ENCODE peak calls at places on chromosomes 11 and 22, in nine cellular contexts. Q, K, J, W, R, H, U, G and D are unnamed samples.

GRCh38 chr22:20983081-20983745 is 1.1 kb downstream of the LZTR1 start:
- DNase-seq in U (no peak), H (no peak), K (peak), G (no peak), Q (no peak), J (no peak), R (no peak), W (no peak), D (no peak)

GRCh38 chr11:122205036-122205435 is 89.0 kb upstream of the BLID start:
- DNase-seq in J (no peak), U (no peak), W (no peak), H (no peak), G (no peak), R (no peak), K (peak), Q (peak), D (no peak)

GRCh38 chr11:60265373-60266214 is 14.9 kb upstream of the MS4A4A start:
- DNase-seq in W (no peak), Q (peak), K (peak), U (no peak), J (no peak), R (no peak), G (peak), H (no peak), D (peak)

GRCh38 chr11:128424271-128424709 is 163.1 kb downstream of the ETS1 start:
- DNase-seq in Q (peak), J (peak), K (peak), H (peak), R (no peak), U (no peak), G (peak), W (no peak), D (peak)

GRCh38 chr11:8167796-8168195 is 1.0 kb downstream of the RIC3 start:
- DNase-seq in G (no peak), H (no peak), Q (peak), U (no peak), J (no peak), W (no peak), K (peak), R (no peak), D (no peak)

GRCh38 chr11:134418119-134418840 is 6.2 kb upstream of the B3GAT1 start:
- DNase-seq in Q (no peak), K (peak), W (no peak), U (no peak), G (no peak), H (no peak), R (no peak), J (no peak), D (peak)

GRCh38 chr11:57100638-57101312 is 81.0 kb upstream of the LRRC55 start:
- DNase-seq in W (no peak), H (no peak), R (no peak), Q (no peak), K (no peak), G (no peak), U (no peak), J (no peak), D (no peak)

GRCh38 chr22:38718414-38718813 is 12.7 kb downstream of the GTPBP1 start:
- DNase-seq in H (peak), Q (peak), K (peak), G (no peak), W (no peak), R (no peak), J (peak), U (peak), D (peak)

GRCh38 chr11:86003654-86004053 is 65.2 kb downstream of the PICALM start:
- DNase-seq in J (no peak), K (no peak), U (no peak), W (no peak), R (no peak), G (no peak), Q (no peak), H (no peak), D (peak)
- H3K4me3 ChIP-seq in J (no peak), K (no peak), U (no peak), W (no peak), R (no peak), G (no peak), Q (no peak), H (no peak), D (no peak)

DNA sequence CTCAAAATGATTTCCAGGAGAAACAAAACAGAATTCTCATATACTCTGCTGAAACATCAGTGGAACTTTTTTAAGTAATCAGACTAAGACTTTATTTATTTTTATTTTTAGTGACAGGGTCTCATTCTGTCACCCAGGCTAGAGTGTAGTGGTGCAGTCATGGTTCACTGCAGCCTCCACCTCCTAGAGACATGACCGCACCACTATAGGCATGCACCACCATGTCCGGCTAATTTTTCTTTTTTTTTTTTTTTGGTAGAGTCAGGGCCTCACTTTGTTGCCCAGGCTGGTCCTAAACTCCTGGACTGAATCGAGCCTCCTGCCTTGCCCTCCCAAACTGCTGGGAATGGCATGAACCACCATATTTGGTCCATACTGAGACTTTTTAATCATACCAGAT is 42.9 kb downstream of the PRDM10 start:
- DNase-seq in J (no peak), G (no peak), H (no peak), Q (no peak), R (no peak), W (no peak), U (no peak), K (no peak), D (no peak)
- H3K4me3 ChIP-seq in J (no peak), G (no peak), H (no peak), Q (no peak), R (no peak), W (no peak), U (no peak), K (no peak), D (no peak)

GRCh38 chr11:66335531-66336233 is 552 bp downstream of the RIN1 start:
- DNase-seq in R (no peak), U (peak), G (no peak), Q (peak), H (peak), K (peak), W (no peak), J (peak), D (no peak)
- H3K4me3 ChIP-seq in R (peak), U (peak), G (peak), Q (peak), H (peak), K (peak), W (peak), J (peak), D (peak)

GRCh38 chr11:3161309-3161708 is 3.8 kb downstream of the OSBPL5 start:
- DNase-seq in W (no peak), J (no peak), U (peak), Q (no peak), R (no peak), K (no peak), H (peak), G (no peak), D (no peak)

GRCh38 chr11:3162410-3163240 is 2.5 kb downstream of the OSBPL5 start:
- DNase-seq in G (no peak), U (peak), J (no peak), R (no peak), Q (no peak), H (peak), W (no peak), K (no peak), D (no peak)

GRCh38 chr11:3160252-3161031 is 4.7 kb downstream of the OSBPL5 start:
- DNase-seq in K (peak), Q (peak), R (peak), U (peak), J (peak), H (peak), G (peak), W (no peak), D (peak)

GRCh38 chr11:3163241-3163981 is 1.7 kb downstream of the OSBPL5 start:
- DNase-seq in U (peak), Q (no peak), H (peak), R (no peak), K (no peak), G (no peak), W (no peak), J (no peak), D (no peak)

GRCh38 chr11:3161720-3162409 is 3.2 kb downstream of the OSBPL5 start:
- DNase-seq in R (no peak), U (peak), H (peak), K (no peak), J (no peak), G (no peak), W (no peak), Q (no peak), D (no peak)
- H3K4me3 ChIP-seq in R (no peak), U (no peak), H (no peak), K (no peak), J (no peak), G (peak), W (no peak), Q (no peak), D (no peak)

GRCh38 chr11:125170001-125170405 is 5.5 kb downstream of the PKNOX2 start:
- DNase-seq in J (no peak), H (no peak), K (peak), R (no peak), U (no peak), Q (no peak), G (no peak), W (no peak), D (no peak)
- H3K4me3 ChIP-seq in J (no peak), H (no peak), K (peak), R (peak), U (no peak), Q (no peak), G (peak), W (no peak), D (no peak)